ENCODE peak calls at places on chromosomes 11 and 22, in nine cellular contexts. One of them, this sample, is unnamed.

GRCh38 chr11:125553357-125553756 is 15.9 kb upstream of the EI24 start:
- DNase-seq in A549: no peak
- DNase-seq in ovary: no peak
- DNase-seq in neural progenitor cell: no peak
- DNase-seq in transverse colon: no peak
- DNase-seq in astrocyte of the spinal cord: no peak
- DNase-seq in left ventricle myocardium inferior: no peak
- DNase-seq in kidney: no peak
- DNase-seq in HFF-Myc: no peak
- DNase-seq in this sample: no peak

GRCh38 chr11:87451400-87451799 is 413.7 kb downstream of the TMEM135 start:
- DNase-seq in A549: no peak
- DNase-seq in ovary: no peak
- DNase-seq in neural progenitor cell: peak
- DNase-seq in transverse colon: no peak
- DNase-seq in astrocyte of the spinal cord: peak
- DNase-seq in left ventricle myocardium inferior: no peak
- DNase-seq in kidney: no peak
- DNase-seq in HFF-Myc: no peak
- DNase-seq in this sample: no peak

GRCh38 chr11:4146070-4146764 is 51.6 kb downstream of the RRM1 start:
- DNase-seq in A549: no peak
- DNase-seq in ovary: no peak
- DNase-seq in neural progenitor cell: no peak
- DNase-seq in transverse colon: no peak
- DNase-seq in astrocyte of the spinal cord: no peak
- DNase-seq in left ventricle myocardium inferior: no peak
- DNase-seq in kidney: no peak
- DNase-seq in HFF-Myc: no peak
- DNase-seq in this sample: no peak

GRCh38 chr22:40911772-40912171 is 39.4 kb upstream of the RBX1 start:
- DNase-seq in A549: no peak
- DNase-seq in ovary: no peak
- DNase-seq in neural progenitor cell: no peak
- DNase-seq in transverse colon: no peak
- DNase-seq in astrocyte of the spinal cord: no peak
- DNase-seq in left ventricle myocardium inferior: no peak
- DNase-seq in kidney: no peak
- DNase-seq in HFF-Myc: no peak
- DNase-seq in this sample: peak

GRCh38 chr11:100863080-100863581 is 176.0 kb downstream of the ARHGAP42 start:
- DNase-seq in A549: peak
- DNase-seq in ovary: no peak
- DNase-seq in neural progenitor cell: peak
- DNase-seq in transverse colon: no peak
- DNase-seq in astrocyte of the spinal cord: peak
- DNase-seq in left ventricle myocardium inferior: no peak
- DNase-seq in kidney: peak
- DNase-seq in HFF-Myc: peak
- DNase-seq in this sample: peak

GRCh38 chr11:109970516-109971183 is 122.5 kb upstream of the ZC3H12C start:
- DNase-seq in A549: no peak
- DNase-seq in ovary: no peak
- DNase-seq in neural progenitor cell: no peak
- DNase-seq in transverse colon: no peak
- DNase-seq in astrocyte of the spinal cord: no peak
- DNase-seq in left ventricle myocardium inferior: no peak
- DNase-seq in kidney: no peak
- DNase-seq in HFF-Myc: no peak
- DNase-seq in this sample: peak

GRCh38 chr22:39087881-39088687 is 9.0 kb upstream of the APOBEC3H start:
- DNase-seq in A549: no peak
- DNase-seq in ovary: peak
- DNase-seq in neural progenitor cell: peak
- DNase-seq in transverse colon: no peak
- DNase-seq in astrocyte of the spinal cord: no peak
- DNase-seq in left ventricle myocardium inferior: peak
- DNase-seq in kidney: no peak
- DNase-seq in HFF-Myc: no peak
- DNase-seq in this sample: no peak

GRCh38 chr11:69663326-69663725 is 11.8 kb downstream of the LTO1 start:
- DNase-seq in A549: no peak
- DNase-seq in ovary: no peak
- DNase-seq in neural progenitor cell: no peak
- DNase-seq in transverse colon: no peak
- DNase-seq in astrocyte of the spinal cord: no peak
- DNase-seq in left ventricle myocardium inferior: no peak
- DNase-seq in kidney: peak
- DNase-seq in HFF-Myc: no peak
- DNase-seq in this sample: no peak

GRCh38 chr22:50656122-50657070 is 16.2 kb upstream of the SHANK3 start:
- DNase-seq in A549: peak
- DNase-seq in ovary: no peak
- DNase-seq in neural progenitor cell: no peak
- DNase-seq in transverse colon: no peak
- DNase-seq in astrocyte of the spinal cord: peak
- DNase-seq in left ventricle myocardium inferior: no peak
- DNase-seq in kidney: peak
- DNase-seq in HFF-Myc: no peak
- DNase-seq in this sample: peak

GRCh38 chr11:44763111-44763820 is 36.5 kb downstream of the TSPAN18 start:
- DNase-seq in A549: no peak
- DNase-seq in ovary: no peak
- DNase-seq in neural progenitor cell: no peak
- DNase-seq in transverse colon: no peak
- DNase-seq in astrocyte of the spinal cord: no peak
- DNase-seq in left ventricle myocardium inferior: no peak
- DNase-seq in kidney: no peak
- DNase-seq in HFF-Myc: no peak
- DNase-seq in this sample: peak

GRCh38 chr11:72338741-72339140 is 94.8 kb upstream of the PHOX2A start:
- DNase-seq in A549: peak
- DNase-seq in ovary: no peak
- DNase-seq in neural progenitor cell: no peak
- DNase-seq in transverse colon: no peak
- DNase-seq in astrocyte of the spinal cord: no peak
- DNase-seq in left ventricle myocardium inferior: no peak
- DNase-seq in kidney: no peak
- DNase-seq in HFF-Myc: no peak
- DNase-seq in this sample: no peak

GRCh38 chr11:9687736-9688494 is 24.0 kb downstream of the SWAP70 start:
- DNase-seq in A549: no peak
- DNase-seq in ovary: no peak
- DNase-seq in neural progenitor cell: no peak
- DNase-seq in transverse colon: no peak
- DNase-seq in astrocyte of the spinal cord: peak
- DNase-seq in left ventricle myocardium inferior: no peak
- DNase-seq in kidney: no peak
- DNase-seq in HFF-Myc: no peak
- DNase-seq in this sample: peak

GRCh38 chr11:68546555-68546954 is 86.0 kb downstream of the PPP6R3 start:
- DNase-seq in A549: peak
- DNase-seq in ovary: no peak
- DNase-seq in neural progenitor cell: no peak
- DNase-seq in transverse colon: no peak
- DNase-seq in astrocyte of the spinal cord: no peak
- DNase-seq in left ventricle myocardium inferior: no peak
- DNase-seq in kidney: no peak
- DNase-seq in HFF-Myc: no peak
- DNase-seq in this sample: peak

GRCh38 chr11:128207861-128208321 is 379.5 kb downstream of the ETS1 start:
- DNase-seq in A549: peak
- DNase-seq in ovary: no peak
- DNase-seq in neural progenitor cell: no peak
- DNase-seq in transverse colon: no peak
- DNase-seq in astrocyte of the spinal cord: peak
- DNase-seq in left ventricle myocardium inferior: no peak
- DNase-seq in kidney: no peak
- DNase-seq in HFF-Myc: no peak
- DNase-seq in this sample: peak

GRCh38 chr11:58770166-58770565 is 38.4 kb upstream of the GLYAT start:
- DNase-seq in A549: no peak
- DNase-seq in ovary: no peak
- DNase-seq in neural progenitor cell: no peak
- DNase-seq in transverse colon: no peak
- DNase-seq in astrocyte of the spinal cord: no peak
- DNase-seq in left ventricle myocardium inferior: no peak
- DNase-seq in kidney: no peak
- DNase-seq in HFF-Myc: no peak
- DNase-seq in this sample: no peak

GRCh38 chr22:22882033-22882717 is 5.4 kb upstream of the IGLL5 start:
- DNase-seq in A549: no peak
- DNase-seq in ovary: no peak
- DNase-seq in neural progenitor cell: no peak
- DNase-seq in transverse colon: peak
- DNase-seq in astrocyte of the spinal cord: no peak
- DNase-seq in left ventricle myocardium inferior: no peak
- DNase-seq in kidney: peak
- DNase-seq in HFF-Myc: no peak
- DNase-seq in this sample: peak

GRCh38 chr11:20260307-20260706 is 100.0 kb upstream of the DBX1 start:
- DNase-seq in A549: no peak
- DNase-seq in ovary: no peak
- DNase-seq in neural progenitor cell: no peak
- DNase-seq in transverse colon: no peak
- DNase-seq in astrocyte of the spinal cord: no peak
- DNase-seq in left ventricle myocardium inferior: no peak
- DNase-seq in kidney: no peak
- DNase-seq in HFF-Myc: no peak
- DNase-seq in this sample: no peak

GRCh38 chr22:19514831-19515565 is 9.2 kb downstream of the CLDN5 start:
- DNase-seq in A549: no peak
- DNase-seq in ovary: no peak
- DNase-seq in neural progenitor cell: no peak
- DNase-seq in transverse colon: no peak
- DNase-seq in astrocyte of the spinal cord: peak
- DNase-seq in left ventricle myocardium inferior: no peak
- DNase-seq in kidney: no peak
- DNase-seq in HFF-Myc: no peak
- DNase-seq in this sample: peak

GRCh38 chr11:89293966-89294679 is 116.4 kb downstream of the TYR start:
- DNase-seq in A549: no peak
- DNase-seq in ovary: no peak
- DNase-seq in neural progenitor cell: peak
- DNase-seq in transverse colon: no peak
- DNase-seq in astrocyte of the spinal cord: peak
- DNase-seq in left ventricle myocardium inferior: peak
- DNase-seq in kidney: peak
- DNase-seq in HFF-Myc: no peak
- DNase-seq in this sample: peak

GRCh38 chr11:47532597-47533213 is 20.2 kb downstream of the CELF1 start:
- DNase-seq in A549: no peak
- DNase-seq in ovary: no peak
- DNase-seq in neural progenitor cell: peak
- DNase-seq in transverse colon: no peak
- DNase-seq in astrocyte of the spinal cord: no peak
- DNase-seq in left ventricle myocardium inferior: no peak
- DNase-seq in kidney: no peak
- DNase-seq in HFF-Myc: no peak
- DNase-seq in this sample: peak

DNA sequence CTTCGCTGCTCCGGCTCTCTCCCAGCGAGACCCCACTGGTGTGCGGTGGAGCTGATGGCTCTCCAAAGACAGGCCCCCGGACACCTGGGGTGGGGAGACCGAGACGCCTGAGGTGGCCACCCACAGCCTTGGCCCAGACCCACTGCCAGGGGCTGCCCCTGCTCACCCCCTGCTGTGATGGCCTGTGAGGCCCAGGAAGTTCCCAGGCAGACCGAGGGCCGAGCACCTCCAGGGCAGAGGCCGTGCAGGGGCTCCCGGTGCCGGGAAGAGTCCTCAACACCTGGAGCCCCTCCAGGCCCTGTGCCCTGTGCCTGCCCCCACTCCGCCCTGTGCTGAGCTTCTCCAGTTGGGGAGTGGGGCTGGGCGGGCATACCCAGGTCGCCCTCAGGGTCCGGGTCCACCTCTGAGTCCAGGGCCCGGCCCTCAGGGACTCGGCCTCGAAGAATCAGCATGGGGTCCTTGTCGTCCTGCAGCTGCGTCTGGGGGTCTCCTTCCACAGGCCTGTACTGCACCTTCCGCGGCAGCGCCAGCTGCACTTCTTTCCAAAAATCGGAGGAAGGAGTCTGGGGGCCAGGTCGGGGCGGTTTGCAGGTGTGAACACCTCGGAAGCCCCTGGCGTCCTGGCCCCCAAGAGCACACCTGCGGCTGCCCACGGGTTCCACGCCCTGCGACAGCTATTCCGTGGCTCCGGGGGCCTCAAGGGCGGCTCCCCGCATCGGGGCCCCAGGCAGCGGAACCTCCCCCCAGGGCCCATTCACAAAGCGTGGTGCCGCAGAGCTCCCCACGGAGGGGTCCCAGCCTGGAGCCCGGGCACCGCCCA is 8.6 kb downstream of the SIGIRR start:
- DNase-seq in A549: no peak
- DNase-seq in ovary: no peak
- DNase-seq in neural progenitor cell: no peak
- DNase-seq in transverse colon: no peak
- DNase-seq in astrocyte of the spinal cord: no peak
- DNase-seq in left ventricle myocardium inferior: no peak
- DNase-seq in kidney: peak
- DNase-seq in HFF-Myc: no peak
- DNase-seq in this sample: no peak
- H3K4me3 ChIP-seq in A549: peak
- H3K4me3 ChIP-seq in ovary: peak
- H3K4me3 ChIP-seq in neural progenitor cell: peak
- H3K4me3 ChIP-seq in transverse colon: peak
- H3K4me3 ChIP-seq in astrocyte of the spinal cord: peak
- H3K4me3 ChIP-seq in left ventricle myocardium inferior: peak
- H3K4me3 ChIP-seq in kidney: peak
- H3K4me3 ChIP-seq in HFF-Myc: peak
- H3K4me3 ChIP-seq in this sample: peak

GRCh38 chr22:30649430-30650007 is 13.9 kb downstream of the SLC35E4 start:
- DNase-seq in A549: no peak
- DNase-seq in ovary: no peak
- DNase-seq in neural progenitor cell: no peak
- DNase-seq in transverse colon: peak
- DNase-seq in astrocyte of the spinal cord: peak
- DNase-seq in left ventricle myocardium inferior: peak
- DNase-seq in kidney: peak
- DNase-seq in HFF-Myc: peak
- DNase-seq in this sample: peak
- H3K4me3 ChIP-seq in A549: no peak
- H3K4me3 ChIP-seq in ovary: no peak
- H3K4me3 ChIP-seq in neural progenitor cell: no peak
- H3K4me3 ChIP-seq in transverse colon: no peak
- H3K4me3 ChIP-seq in astrocyte of the spinal cord: no peak
- H3K4me3 ChIP-seq in left ventricle myocardium inferior: no peak
- H3K4me3 ChIP-seq in kidney: no peak
- H3K4me3 ChIP-seq in HFF-Myc: no peak
- H3K4me3 ChIP-seq in this sample: no peak

GRCh38 chr22:27237342-27237741 is 564.2 kb downstream of the MN1 start:
- DNase-seq in A549: no peak
- DNase-seq in ovary: no peak
- DNase-seq in neural progenitor cell: no peak
- DNase-seq in transverse colon: no peak
- DNase-seq in astrocyte of the spinal cord: no peak
- DNase-seq in left ventricle myocardium inferior: no peak
- DNase-seq in kidney: no peak
- DNase-seq in HFF-Myc: no peak
- DNase-seq in this sample: no peak
- H3K4me3 ChIP-seq in A549: no peak
- H3K4me3 ChIP-seq in ovary: no peak
- H3K4me3 ChIP-seq in neural progenitor cell: no peak
- H3K4me3 ChIP-seq in transverse colon: no peak
- H3K4me3 ChIP-seq in astrocyte of the spinal cord: no peak
- H3K4me3 ChIP-seq in left ventricle myocardium inferior: no peak
- H3K4me3 ChIP-seq in kidney: no peak
- H3K4me3 ChIP-seq in HFF-Myc: no peak
- H3K4me3 ChIP-seq in this sample: no peak

GRCh38 chr11:61969391-61969758 is 1.9 kb upstream of the FTH1 start:
- DNase-seq in A549: no peak
- DNase-seq in ovary: no peak
- DNase-seq in neural progenitor cell: no peak
- DNase-seq in transverse colon: no peak
- DNase-seq in astrocyte of the spinal cord: no peak
- DNase-seq in left ventricle myocardium inferior: no peak
- DNase-seq in kidney: no peak
- DNase-seq in HFF-Myc: no peak
- DNase-seq in this sample: no peak
- H3K4me3 ChIP-seq in A549: no peak
- H3K4me3 ChIP-seq in ovary: no peak
- H3K4me3 ChIP-seq in neural progenitor cell: no peak
- H3K4me3 ChIP-seq in transverse colon: no peak
- H3K4me3 ChIP-seq in astrocyte of the spinal cord: no peak
- H3K4me3 ChIP-seq in left ventricle myocardium inferior: no peak
- H3K4me3 ChIP-seq in kidney: no peak
- H3K4me3 ChIP-seq in HFF-Myc: no peak
- H3K4me3 ChIP-seq in this sample: no peak